ENCODE peak calls at places on chromosomes 1 and 21, in nine cellular contexts. One of them, this sample, is unnamed.

GRCh38 chr1:78493456-78493855 is 2.7 kb downstream of the PTGFR start:
- DNase-seq in IMR-90: peak; percentile 37
- DNase-seq in neural progenitor cell: no peak
- DNase-seq in CD4-positive, alpha-beta T cell: no peak
- DNase-seq in breast epithelium: no peak
- DNase-seq in esophagus squamous epithelium: no peak
- DNase-seq in heart right ventricle: no peak
- DNase-seq in left ventricle myocardium inferior: no peak
- DNase-seq in thoracic aorta: no peak
- DNase-seq in this sample: no peak

GRCh38 chr1:198118136-198118535 is 38.7 kb upstream of the NEK7 start:
- DNase-seq in IMR-90: peak; percentile 99
- DNase-seq in neural progenitor cell: no peak
- DNase-seq in CD4-positive, alpha-beta T cell: no peak
- DNase-seq in breast epithelium: no peak
- DNase-seq in esophagus squamous epithelium: no peak
- DNase-seq in heart right ventricle: peak; percentile 49
- DNase-seq in left ventricle myocardium inferior: peak; percentile 66
- DNase-seq in thoracic aorta: peak; percentile 52
- DNase-seq in this sample: no peak

GRCh38 chr1:204731997-204732396 is 46.5 kb upstream of the LRRN2 start:
- DNase-seq in IMR-90: no peak
- DNase-seq in neural progenitor cell: no peak
- DNase-seq in CD4-positive, alpha-beta T cell: no peak
- DNase-seq in breast epithelium: no peak
- DNase-seq in esophagus squamous epithelium: no peak
- DNase-seq in heart right ventricle: no peak
- DNase-seq in left ventricle myocardium inferior: no peak
- DNase-seq in thoracic aorta: no peak
- DNase-seq in this sample: no peak

GRCh38 chr21:45390831-45391742 is 13.9 kb upstream of the COL18A1 start:
- DNase-seq in IMR-90: no peak
- DNase-seq in neural progenitor cell: no peak
- DNase-seq in CD4-positive, alpha-beta T cell: no peak
- DNase-seq in breast epithelium: no peak
- DNase-seq in esophagus squamous epithelium: no peak
- DNase-seq in heart right ventricle: no peak
- DNase-seq in left ventricle myocardium inferior: peak; percentile 7
- DNase-seq in thoracic aorta: no peak
- DNase-seq in this sample: no peak

GRCh38 chr1:222521299-222522104 is 26.4 kb downstream of the HHIPL2 start:
- DNase-seq in IMR-90: peak; percentile 44
- DNase-seq in neural progenitor cell: no peak
- DNase-seq in CD4-positive, alpha-beta T cell: no peak
- DNase-seq in breast epithelium: no peak
- DNase-seq in esophagus squamous epithelium: no peak
- DNase-seq in heart right ventricle: no peak
- DNase-seq in left ventricle myocardium inferior: no peak
- DNase-seq in thoracic aorta: no peak
- DNase-seq in this sample: peak; percentile 80

GRCh38 chr1:54052470-54052933 is 502 bp downstream of the TMEM59 start:
- DNase-seq in IMR-90: peak; percentile 62
- DNase-seq in neural progenitor cell: peak; percentile 66
- DNase-seq in CD4-positive, alpha-beta T cell: peak; percentile 11
- DNase-seq in breast epithelium: no peak
- DNase-seq in esophagus squamous epithelium: no peak
- DNase-seq in heart right ventricle: no peak
- DNase-seq in left ventricle myocardium inferior: no peak
- DNase-seq in thoracic aorta: no peak
- DNase-seq in this sample: peak; percentile 50

GRCh38 chr21:39850333-39850732 is 16.9 kb upstream of the PCP4 start:
- DNase-seq in IMR-90: no peak
- DNase-seq in neural progenitor cell: no peak
- DNase-seq in CD4-positive, alpha-beta T cell: no peak
- DNase-seq in breast epithelium: no peak
- DNase-seq in esophagus squamous epithelium: no peak
- DNase-seq in heart right ventricle: no peak
- DNase-seq in left ventricle myocardium inferior: no peak
- DNase-seq in thoracic aorta: no peak
- DNase-seq in this sample: no peak

GRCh38 chr1:151061704-151062103 is 1.5 kb downstream of the MLLT11 start:
- DNase-seq in IMR-90: no peak
- DNase-seq in neural progenitor cell: no peak
- DNase-seq in CD4-positive, alpha-beta T cell: no peak
- DNase-seq in breast epithelium: no peak
- DNase-seq in esophagus squamous epithelium: no peak
- DNase-seq in heart right ventricle: no peak
- DNase-seq in left ventricle myocardium inferior: no peak
- DNase-seq in thoracic aorta: no peak
- DNase-seq in this sample: no peak

GRCh38 chr1:59973719-59974118 is 47.1 kb upstream of the CYP2J2 start:
- DNase-seq in IMR-90: no peak
- DNase-seq in neural progenitor cell: no peak
- DNase-seq in CD4-positive, alpha-beta T cell: no peak
- DNase-seq in breast epithelium: no peak
- DNase-seq in esophagus squamous epithelium: no peak
- DNase-seq in heart right ventricle: no peak
- DNase-seq in left ventricle myocardium inferior: no peak
- DNase-seq in thoracic aorta: no peak
- DNase-seq in this sample: no peak

GRCh38 chr1:114334297-114334696 is 176.7 kb downstream of the TRIM33 start:
- DNase-seq in IMR-90: no peak
- DNase-seq in neural progenitor cell: no peak
- DNase-seq in CD4-positive, alpha-beta T cell: no peak
- DNase-seq in breast epithelium: no peak
- DNase-seq in esophagus squamous epithelium: no peak
- DNase-seq in heart right ventricle: no peak
- DNase-seq in left ventricle myocardium inferior: no peak
- DNase-seq in thoracic aorta: no peak
- DNase-seq in this sample: no peak

GRCh38 chr21:45319461-45320211 is 31.9 kb upstream of the POFUT2 start:
- DNase-seq in IMR-90: peak; percentile 77
- DNase-seq in neural progenitor cell: no peak
- DNase-seq in CD4-positive, alpha-beta T cell: no peak
- DNase-seq in breast epithelium: no peak
- DNase-seq in esophagus squamous epithelium: no peak
- DNase-seq in heart right ventricle: peak; percentile 68
- DNase-seq in left ventricle myocardium inferior: peak; percentile 62
- DNase-seq in thoracic aorta: peak; percentile 59
- DNase-seq in this sample: no peak

DNA sequence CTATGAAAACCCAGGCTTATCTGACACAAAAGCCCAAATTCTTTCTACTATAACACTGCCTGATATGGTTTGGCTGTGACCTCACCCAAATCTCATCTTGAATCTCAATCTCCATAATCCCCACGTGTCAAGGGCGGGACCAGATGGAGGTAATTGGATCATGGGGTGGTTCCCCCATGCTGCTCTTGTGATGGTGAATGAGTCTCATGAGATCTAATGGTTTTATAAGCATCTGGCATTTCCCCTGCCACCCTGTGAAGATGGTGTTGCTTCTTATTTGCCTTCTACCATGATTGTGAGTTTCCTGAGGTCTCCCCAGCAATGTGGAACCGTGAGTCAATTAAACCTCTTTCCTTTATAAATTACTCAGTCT is 123.3 kb upstream of the USP24 start:
- DNase-seq in IMR-90: no peak
- DNase-seq in neural progenitor cell: no peak
- DNase-seq in CD4-positive, alpha-beta T cell: no peak
- DNase-seq in breast epithelium: no peak
- DNase-seq in esophagus squamous epithelium: no peak
- DNase-seq in heart right ventricle: no peak
- DNase-seq in left ventricle myocardium inferior: no peak
- DNase-seq in thoracic aorta: no peak
- DNase-seq in this sample: no peak
- TF ChIP-seq CTCF in IMR-90: no peak
- TF ChIP-seq CTCF in neural progenitor cell: no peak
- TF ChIP-seq CTCF in CD4-positive, alpha-beta T cell: no peak
- TF ChIP-seq CTCF in breast epithelium: no peak
- TF ChIP-seq CTCF in esophagus squamous epithelium: no peak
- TF ChIP-seq CTCF in heart right ventricle: no peak
- TF ChIP-seq CTCF in left ventricle myocardium inferior: no peak
- TF ChIP-seq CTCF in thoracic aorta: no peak
- TF ChIP-seq CTCF in this sample: no peak

GRCh38 chr1:172640146-172640545 is 18.8 kb upstream of the FASLG start:
- DNase-seq in IMR-90: peak; percentile 42
- DNase-seq in neural progenitor cell: no peak
- DNase-seq in CD4-positive, alpha-beta T cell: no peak
- DNase-seq in breast epithelium: no peak
- DNase-seq in esophagus squamous epithelium: no peak
- DNase-seq in heart right ventricle: no peak
- DNase-seq in left ventricle myocardium inferior: no peak
- DNase-seq in thoracic aorta: no peak
- DNase-seq in this sample: no peak

GRCh38 chr1:172642970-172643369 is 15.9 kb upstream of the FASLG start:
- DNase-seq in IMR-90: no peak
- DNase-seq in neural progenitor cell: no peak
- DNase-seq in CD4-positive, alpha-beta T cell: no peak
- DNase-seq in breast epithelium: no peak
- DNase-seq in esophagus squamous epithelium: no peak
- DNase-seq in heart right ventricle: no peak
- DNase-seq in left ventricle myocardium inferior: no peak
- DNase-seq in thoracic aorta: no peak
- DNase-seq in this sample: no peak

GRCh38 chr1:172638885-172639831 is 19.7 kb upstream of the FASLG start:
- DNase-seq in IMR-90: peak; percentile 99
- DNase-seq in neural progenitor cell: no peak
- DNase-seq in CD4-positive, alpha-beta T cell: peak; percentile 45
- DNase-seq in breast epithelium: no peak
- DNase-seq in esophagus squamous epithelium: no peak
- DNase-seq in heart right ventricle: no peak
- DNase-seq in left ventricle myocardium inferior: no peak
- DNase-seq in thoracic aorta: no peak
- DNase-seq in this sample: peak; percentile 99

GRCh38 chr1:172638249-172638648 is 20.7 kb upstream of the FASLG start:
- DNase-seq in IMR-90: no peak
- DNase-seq in neural progenitor cell: no peak
- DNase-seq in CD4-positive, alpha-beta T cell: no peak
- DNase-seq in breast epithelium: no peak
- DNase-seq in esophagus squamous epithelium: no peak
- DNase-seq in heart right ventricle: no peak
- DNase-seq in left ventricle myocardium inferior: no peak
- DNase-seq in thoracic aorta: no peak
- DNase-seq in this sample: no peak

DNA sequence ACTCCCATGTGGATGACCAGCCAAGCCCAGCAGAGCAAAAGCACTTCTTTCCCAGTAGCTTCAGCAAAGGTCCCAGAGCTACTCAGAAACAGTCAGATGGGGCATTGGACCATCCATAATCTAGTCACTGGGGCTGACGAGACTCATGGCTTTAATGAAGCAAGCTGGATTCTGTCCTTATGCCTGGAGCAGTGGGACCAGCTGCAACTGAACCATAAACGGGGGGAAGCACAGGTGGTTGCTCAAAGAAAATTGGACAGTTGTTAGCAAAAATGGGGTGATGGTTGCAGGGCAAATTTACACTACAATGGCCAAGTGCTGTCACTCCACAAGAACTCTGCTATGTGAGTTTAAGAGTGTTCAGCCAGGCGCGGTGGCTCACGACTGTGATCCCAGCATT is 17.4 kb upstream of the FASLG start:
- DNase-seq in IMR-90: no peak
- DNase-seq in neural progenitor cell: no peak
- DNase-seq in CD4-positive, alpha-beta T cell: no peak
- DNase-seq in breast epithelium: no peak
- DNase-seq in esophagus squamous epithelium: no peak
- DNase-seq in heart right ventricle: no peak
- DNase-seq in left ventricle myocardium inferior: no peak
- DNase-seq in thoracic aorta: no peak
- DNase-seq in this sample: no peak
- H3K27ac ChIP-seq in IMR-90: no peak overlapping the region
- H3K27ac ChIP-seq in neural progenitor cell: no peak overlapping the region
- H3K27ac ChIP-seq in CD4-positive, alpha-beta T cell: no peak overlapping the region
- H3K27ac ChIP-seq in breast epithelium: no peak overlapping the region
- H3K27ac ChIP-seq in esophagus squamous epithelium: no peak overlapping the region
- H3K27ac ChIP-seq in heart right ventricle: no peak overlapping the region
- H3K27ac ChIP-seq in left ventricle myocardium inferior: no peak overlapping the region
- H3K27ac ChIP-seq in thoracic aorta: no peak overlapping the region
- H3K27ac ChIP-seq in this sample: no peak overlapping the region

DNA sequence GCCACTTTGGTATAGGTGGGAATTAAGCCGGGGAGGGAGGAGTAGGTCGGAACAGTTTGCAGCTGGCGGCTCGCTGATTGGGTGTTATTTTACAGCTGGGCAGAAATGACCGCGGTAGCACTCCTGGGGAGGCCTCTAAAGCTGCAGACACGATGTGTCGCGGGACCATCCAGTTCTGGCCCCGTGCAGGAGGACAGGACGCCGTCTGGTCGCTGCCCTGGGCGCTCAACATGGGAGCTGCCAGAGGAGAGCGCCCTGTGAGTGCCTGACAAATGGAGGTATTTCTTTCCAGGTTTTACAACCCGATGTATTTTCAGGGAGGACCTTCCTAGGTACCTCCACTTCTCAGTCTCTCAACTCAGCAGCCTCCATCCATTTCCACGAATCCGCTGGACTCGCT is 46.2 kb downstream of the CDC7 start:
- DNase-seq in IMR-90: no peak
- DNase-seq in neural progenitor cell: no peak
- DNase-seq in CD4-positive, alpha-beta T cell: no peak
- DNase-seq in breast epithelium: no peak
- DNase-seq in esophagus squamous epithelium: no peak
- DNase-seq in heart right ventricle: no peak
- DNase-seq in left ventricle myocardium inferior: no peak
- DNase-seq in thoracic aorta: no peak
- DNase-seq in this sample: no peak
- TF ChIP-seq CTCF in IMR-90: no peak
- TF ChIP-seq CTCF in neural progenitor cell: no peak
- TF ChIP-seq CTCF in CD4-positive, alpha-beta T cell: no peak
- TF ChIP-seq CTCF in breast epithelium: no peak
- TF ChIP-seq CTCF in esophagus squamous epithelium: no peak
- TF ChIP-seq CTCF in heart right ventricle: no peak
- TF ChIP-seq CTCF in left ventricle myocardium inferior: peak; percentile 16
- TF ChIP-seq CTCF in thoracic aorta: no peak
- TF ChIP-seq CTCF in this sample: peak; percentile 50

GRCh38 chr1:50974618-50974935 is 4.5 kb downstream of the CDKN2C start:
- DNase-seq in IMR-90: no peak
- DNase-seq in neural progenitor cell: no peak
- DNase-seq in CD4-positive, alpha-beta T cell: no peak
- DNase-seq in breast epithelium: no peak
- DNase-seq in esophagus squamous epithelium: no peak
- DNase-seq in heart right ventricle: no peak
- DNase-seq in left ventricle myocardium inferior: no peak
- DNase-seq in thoracic aorta: no peak
- DNase-seq in this sample: no peak

GRCh38 chr1:50976890-50977574 is 7.0 kb downstream of the CDKN2C start:
- DNase-seq in IMR-90: peak; percentile 39
- DNase-seq in neural progenitor cell: peak; percentile 48
- DNase-seq in CD4-positive, alpha-beta T cell: no peak
- DNase-seq in breast epithelium: no peak
- DNase-seq in esophagus squamous epithelium: no peak
- DNase-seq in heart right ventricle: no peak
- DNase-seq in left ventricle myocardium inferior: no peak
- DNase-seq in thoracic aorta: no peak
- DNase-seq in this sample: no peak

GRCh38 chr1:50977575-50978143 is 7.6 kb downstream of the CDKN2C start:
- DNase-seq in IMR-90: peak; percentile 52
- DNase-seq in neural progenitor cell: peak; percentile 72
- DNase-seq in CD4-positive, alpha-beta T cell: no peak
- DNase-seq in breast epithelium: no peak
- DNase-seq in esophagus squamous epithelium: no peak
- DNase-seq in heart right ventricle: peak; percentile 79
- DNase-seq in left ventricle myocardium inferior: peak; percentile 76
- DNase-seq in thoracic aorta: no peak
- DNase-seq in this sample: no peak

GRCh38 chr1:50975436-50975835 is 5.4 kb downstream of the CDKN2C start:
- DNase-seq in IMR-90: no peak
- DNase-seq in neural progenitor cell: no peak
- DNase-seq in CD4-positive, alpha-beta T cell: no peak
- DNase-seq in breast epithelium: no peak
- DNase-seq in esophagus squamous epithelium: no peak
- DNase-seq in heart right ventricle: no peak
- DNase-seq in left ventricle myocardium inferior: no peak
- DNase-seq in thoracic aorta: no peak
- DNase-seq in this sample: no peak

GRCh38 chr1:50976111-50976889 is 6.3 kb downstream of the CDKN2C start:
- DNase-seq in IMR-90: no peak
- DNase-seq in neural progenitor cell: peak; percentile 49
- DNase-seq in CD4-positive, alpha-beta T cell: no peak
- DNase-seq in breast epithelium: no peak
- DNase-seq in esophagus squamous epithelium: no peak
- DNase-seq in heart right ventricle: no peak
- DNase-seq in left ventricle myocardium inferior: no peak
- DNase-seq in thoracic aorta: no peak
- DNase-seq in this sample: no peak
- H3K27ac ChIP-seq in IMR-90: peak overlapping the region; percentile 98
- H3K27ac ChIP-seq in neural progenitor cell: no peak overlapping the region
- H3K27ac ChIP-seq in CD4-positive, alpha-beta T cell: no peak overlapping the region
- H3K27ac ChIP-seq in breast epithelium: peak overlapping the region; percentile 89
- H3K27ac ChIP-seq in esophagus squamous epithelium: peak overlapping the region; percentile 78
- H3K27ac ChIP-seq in heart right ventricle: peak overlapping the region; percentile 99
- H3K27ac ChIP-seq in left ventricle myocardium inferior: peak overlapping the region; percentile 99
- H3K27ac ChIP-seq in thoracic aorta: peak overlapping the region; percentile 96
- H3K27ac ChIP-seq in this sample: no peak overlapping the region